ENCODE peak calls at places on chromosomes 1 and 21, in ten cellular contexts. One of them, this sample, is unnamed.
A peak's percentile ranks its signal among the peaks of the same experiment; 100 is the strongest.

GRCh38 chr1:109091196-109092193 is 931 bp downstream of the TMEM167B start:
- DNase-seq in osteocyte: no peak
- DNase-seq in BJ: no peak
- DNase-seq in AG08396: no peak
- DNase-seq in pancreas: no peak
- DNase-seq in activated T-helper 1 cell treated with anti-CD3 and anti-CD28 coated beads, Interleukin-2, amount 50 U/mL, for 16 hours: no peak
- DNase-seq in nephron progenitor cell: no peak
- DNase-seq in amygdala: no peak
- DNase-seq in RWPE1: peak; percentile 61
- DNase-seq in uterus: no peak
- DNase-seq in this sample: no peak

GRCh38 chr1:42646056-42646455 is 12.2 kb upstream of the PPIH start:
- DNase-seq in BJ: no peak
- DNase-seq in RWPE1: no peak
- DNase-seq in amygdala: no peak
- DNase-seq in activated T-helper 1 cell treated with anti-CD3 and anti-CD28 coated beads, Interleukin-2, amount 50 U/mL, for 16 hours: no peak
- DNase-seq in nephron progenitor cell: no peak
- DNase-seq in AG08396: no peak
- DNase-seq in uterus: no peak
- DNase-seq in pancreas: no peak
- DNase-seq in osteocyte: no peak
- DNase-seq in this sample: no peak

GRCh38 chr1:119347858-119348257 is 20.7 kb upstream of the HAO2 start:
- DNase-seq in uterus: no peak
- DNase-seq in nephron progenitor cell: no peak
- DNase-seq in RWPE1: no peak
- DNase-seq in osteocyte: no peak
- DNase-seq in BJ: no peak
- DNase-seq in pancreas: no peak
- DNase-seq in activated T-helper 1 cell treated with anti-CD3 and anti-CD28 coated beads, Interleukin-2, amount 50 U/mL, for 16 hours: no peak
- DNase-seq in amygdala: no peak
- DNase-seq in AG08396: no peak
- DNase-seq in this sample: no peak

GRCh38 chr21:44613386-44614155 is 1.7 kb downstream of the KRTAP10-8 start:
- DNase-seq in osteocyte: peak; percentile 80
- DNase-seq in RWPE1: no peak
- DNase-seq in BJ: no peak
- DNase-seq in activated T-helper 1 cell treated with anti-CD3 and anti-CD28 coated beads, Interleukin-2, amount 50 U/mL, for 16 hours: no peak
- DNase-seq in AG08396: no peak
- DNase-seq in nephron progenitor cell: no peak
- DNase-seq in amygdala: no peak
- DNase-seq in pancreas: no peak
- DNase-seq in uterus: no peak
- DNase-seq in this sample: no peak

GRCh38 chr1:59565611-59566410 is 248.9 kb upstream of the HOOK1 start:
- DNase-seq in uterus: peak; percentile 40
- DNase-seq in RWPE1: no peak
- DNase-seq in activated T-helper 1 cell treated with anti-CD3 and anti-CD28 coated beads, Interleukin-2, amount 50 U/mL, for 16 hours: no peak
- DNase-seq in nephron progenitor cell: no peak
- DNase-seq in BJ: peak; percentile 94
- DNase-seq in osteocyte: no peak
- DNase-seq in AG08396: peak; percentile 41
- DNase-seq in amygdala: no peak
- DNase-seq in pancreas: no peak
- DNase-seq in this sample: peak; percentile 22

GRCh38 chr1:1122981-1123480 is 7.1 kb upstream of the C1orf159 start:
- DNase-seq in RWPE1: no peak
- DNase-seq in pancreas: no peak
- DNase-seq in BJ: peak; percentile 4
- DNase-seq in uterus: no peak
- DNase-seq in amygdala: no peak
- DNase-seq in activated T-helper 1 cell treated with anti-CD3 and anti-CD28 coated beads, Interleukin-2, amount 50 U/mL, for 16 hours: no peak
- DNase-seq in nephron progenitor cell: no peak
- DNase-seq in osteocyte: no peak
- DNase-seq in AG08396: no peak
- DNase-seq in this sample: peak; percentile 16

GRCh38 chr21:44253832-44254700 is 7.6 kb downstream of the DNMT3L start:
- DNase-seq in osteocyte: no peak
- DNase-seq in uterus: no peak
- DNase-seq in AG08396: no peak
- DNase-seq in nephron progenitor cell: no peak
- DNase-seq in activated T-helper 1 cell treated with anti-CD3 and anti-CD28 coated beads, Interleukin-2, amount 50 U/mL, for 16 hours: no peak
- DNase-seq in amygdala: no peak
- DNase-seq in BJ: no peak
- DNase-seq in pancreas: no peak
- DNase-seq in RWPE1: no peak
- DNase-seq in this sample: no peak

GRCh38 chr21:34554227-34554626 is 42.2 kb upstream of the KCNE1 start:
- DNase-seq in BJ: no peak
- DNase-seq in nephron progenitor cell: no peak
- DNase-seq in pancreas: no peak
- DNase-seq in activated T-helper 1 cell treated with anti-CD3 and anti-CD28 coated beads, Interleukin-2, amount 50 U/mL, for 16 hours: no peak
- DNase-seq in RWPE1: no peak
- DNase-seq in osteocyte: no peak
- DNase-seq in amygdala: no peak
- DNase-seq in uterus: no peak
- DNase-seq in AG08396: no peak
- DNase-seq in this sample: no peak

GRCh38 chr1:202575906-202576653 is 134.2 kb downstream of the SYT2 start:
- DNase-seq in pancreas: no peak
- DNase-seq in osteocyte: no peak
- DNase-seq in uterus: no peak
- DNase-seq in AG08396: no peak
- DNase-seq in amygdala: no peak
- DNase-seq in nephron progenitor cell: no peak
- DNase-seq in activated T-helper 1 cell treated with anti-CD3 and anti-CD28 coated beads, Interleukin-2, amount 50 U/mL, for 16 hours: no peak
- DNase-seq in RWPE1: no peak
- DNase-seq in BJ: no peak
- DNase-seq in this sample: no peak

GRCh38 chr1:169829671-169830070 is 35.0 kb upstream of the METTL18 start:
- DNase-seq in BJ: no peak
- DNase-seq in osteocyte: no peak
- DNase-seq in pancreas: no peak
- DNase-seq in RWPE1: no peak
- DNase-seq in nephron progenitor cell: no peak
- DNase-seq in activated T-helper 1 cell treated with anti-CD3 and anti-CD28 coated beads, Interleukin-2, amount 50 U/mL, for 16 hours: no peak
- DNase-seq in AG08396: no peak
- DNase-seq in amygdala: no peak
- DNase-seq in uterus: no peak
- DNase-seq in this sample: no peak

GRCh38 chr1:64967381-64967780 is 1.0 kb upstream of the JAK1 start:
- DNase-seq in amygdala: no peak
- DNase-seq in pancreas: no peak
- DNase-seq in uterus: no peak
- DNase-seq in BJ: no peak
- DNase-seq in nephron progenitor cell: peak; percentile 12
- DNase-seq in activated T-helper 1 cell treated with anti-CD3 and anti-CD28 coated beads, Interleukin-2, amount 50 U/mL, for 16 hours: no peak
- DNase-seq in RWPE1: no peak
- DNase-seq in AG08396: no peak
- DNase-seq in osteocyte: no peak
- DNase-seq in this sample: no peak

GRCh38 chr21:44686843-44687561 is 5.0 kb upstream of the KRTAP12-1 start:
- DNase-seq in pancreas: no peak
- DNase-seq in osteocyte: peak; percentile 79
- DNase-seq in BJ: no peak
- DNase-seq in RWPE1: no peak
- DNase-seq in amygdala: no peak
- DNase-seq in uterus: no peak
- DNase-seq in activated T-helper 1 cell treated with anti-CD3 and anti-CD28 coated beads, Interleukin-2, amount 50 U/mL, for 16 hours: no peak
- DNase-seq in nephron progenitor cell: no peak
- DNase-seq in AG08396: no peak
- DNase-seq in this sample: no peak

GRCh38 chr1:157566484-157567300 is 14.4 kb upstream of the FCRL5 start:
- DNase-seq in pancreas: no peak
- DNase-seq in RWPE1: no peak
- DNase-seq in activated T-helper 1 cell treated with anti-CD3 and anti-CD28 coated beads, Interleukin-2, amount 50 U/mL, for 16 hours: no peak
- DNase-seq in nephron progenitor cell: no peak
- DNase-seq in AG08396: no peak
- DNase-seq in amygdala: no peak
- DNase-seq in osteocyte: no peak
- DNase-seq in BJ: no peak
- DNase-seq in uterus: no peak
- DNase-seq in this sample: no peak

GRCh38 chr1:201320168-201320842 is 37.0 kb downstream of the PKP1 start:
- DNase-seq in osteocyte: no peak
- DNase-seq in RWPE1: no peak
- DNase-seq in BJ: no peak
- DNase-seq in AG08396: no peak
- DNase-seq in amygdala: no peak
- DNase-seq in nephron progenitor cell: no peak
- DNase-seq in uterus: no peak
- DNase-seq in activated T-helper 1 cell treated with anti-CD3 and anti-CD28 coated beads, Interleukin-2, amount 50 U/mL, for 16 hours: no peak
- DNase-seq in pancreas: no peak
- DNase-seq in this sample: no peak

GRCh38 chr1:179251675-179252074 is 22.2 kb upstream of the ABL2 start:
- DNase-seq in pancreas: peak; percentile 5
- DNase-seq in RWPE1: peak; percentile 27
- DNase-seq in BJ: peak; percentile 9
- DNase-seq in uterus: no peak
- DNase-seq in nephron progenitor cell: no peak
- DNase-seq in osteocyte: no peak
- DNase-seq in AG08396: peak; percentile 34
- DNase-seq in activated T-helper 1 cell treated with anti-CD3 and anti-CD28 coated beads, Interleukin-2, amount 50 U/mL, for 16 hours: no peak
- DNase-seq in amygdala: no peak
- DNase-seq in this sample: no peak

GRCh38 chr1:73953611-73954010 is 244.4 kb downstream of the LRRIQ3 start:
- DNase-seq in BJ: no peak
- DNase-seq in nephron progenitor cell: no peak
- DNase-seq in activated T-helper 1 cell treated with anti-CD3 and anti-CD28 coated beads, Interleukin-2, amount 50 U/mL, for 16 hours: no peak
- DNase-seq in amygdala: no peak
- DNase-seq in AG08396: no peak
- DNase-seq in pancreas: no peak
- DNase-seq in osteocyte: no peak
- DNase-seq in uterus: no peak
- DNase-seq in RWPE1: no peak
- DNase-seq in this sample: no peak

GRCh38 chr1:159339517-159339916 is 37.4 kb downstream of the FCER1A start:
- DNase-seq in pancreas: no peak
- DNase-seq in RWPE1: no peak
- DNase-seq in BJ: no peak
- DNase-seq in AG08396: no peak
- DNase-seq in uterus: no peak
- DNase-seq in amygdala: no peak
- DNase-seq in nephron progenitor cell: no peak
- DNase-seq in activated T-helper 1 cell treated with anti-CD3 and anti-CD28 coated beads, Interleukin-2, amount 50 U/mL, for 16 hours: no peak
- DNase-seq in osteocyte: no peak
- DNase-seq in this sample: no peak

GRCh38 chr1:177174921-177175634 is 4.3 kb downstream of the BRINP2 start:
- DNase-seq in activated T-helper 1 cell treated with anti-CD3 and anti-CD28 coated beads, Interleukin-2, amount 50 U/mL, for 16 hours: no peak
- DNase-seq in BJ: no peak
- DNase-seq in AG08396: no peak
- DNase-seq in osteocyte: no peak
- DNase-seq in RWPE1: no peak
- DNase-seq in nephron progenitor cell: no peak
- DNase-seq in uterus: no peak
- DNase-seq in amygdala: peak; percentile 44
- DNase-seq in pancreas: no peak
- DNase-seq in this sample: no peak

GRCh38 chr1:67597336-67597735 is 87.7 kb upstream of the GADD45A start:
- DNase-seq in nephron progenitor cell: no peak
- DNase-seq in pancreas: no peak
- DNase-seq in uterus: no peak
- DNase-seq in AG08396: no peak
- DNase-seq in amygdala: no peak
- DNase-seq in activated T-helper 1 cell treated with anti-CD3 and anti-CD28 coated beads, Interleukin-2, amount 50 U/mL, for 16 hours: no peak
- DNase-seq in osteocyte: no peak
- DNase-seq in RWPE1: no peak
- DNase-seq in BJ: no peak
- DNase-seq in this sample: no peak

This sample was measured in left cardiac atrium.